ENCODE peak calls at places on chromosomes 12 and 14, in seven cellular contexts. Z, G, J, S, X, U and V are unnamed samples. For H3K4me1, the result is how much of the 10 kb centered on the place peaks cover.

GRCh38 chr12:56694161-56694560 is 6.1 kb upstream of the PTGES3 start:
- DNase-seq in S (no peak), U (no peak), G (no peak), X (no peak), Z (no peak), J (no peak), V (no peak)

GRCh38 chr14:44981198-44981597 is 19.2 kb downstream of the TOGARAM1 start:
- DNase-seq in J (no peak), S (no peak), G (no peak), X (no peak), Z (no peak), U (no peak), V (no peak)

GRCh38 chr12:52190860-52191729 is 719 bp downstream of the KRT80 start:
- DNase-seq in X (no peak), S (no peak), U (no peak), Z (peak), J (no peak), G (no peak), V (no peak)

GRCh38 chr14:39766397-39767000 is 334.3 kb upstream of the FBXO33 start:
- DNase-seq in S (no peak), J (no peak), X (no peak), G (no peak), U (no peak), Z (no peak), V (no peak)

GRCh38 chr12:12899530-12900380 is 8.4 kb downstream of the GPRC5A start:
- DNase-seq in G (peak), U (peak), X (no peak), S (no peak), J (peak), Z (peak), V (no peak)

GRCh38 chr12:12803186-12803585 is 10.0 kb upstream of the DDX47 start:
- DNase-seq in X (peak), Z (peak), J (peak), S (no peak), U (peak), G (peak), V (peak)

GRCh38 chr14:50381008-50381407 is 15.7 kb downstream of the CDKL1 start:
- DNase-seq in J (no peak), U (no peak), X (no peak), S (no peak), G (no peak), Z (no peak), V (no peak)

GRCh38 chr12:64582111-64582510 is 28.2 kb upstream of the RASSF3 start:
- DNase-seq in S (no peak), U (no peak), Z (no peak), J (no peak), G (no peak), X (no peak), V (no peak)

GRCh38 chr12:122862110-122862634 is 26.9 kb downstream of the HIP1R start:
- DNase-seq in X (no peak), Z (no peak), G (no peak), J (no peak), S (no peak), U (no peak), V (no peak)

GRCh38 chr14:24817638-24818053 is 183.7 kb upstream of the GZMB start:
- DNase-seq in J (peak), Z (no peak), G (no peak), S (peak), X (no peak), U (no peak), V (no peak)

GRCh38 chr12:3205742-3206519 is 128.8 kb downstream of the TSPAN9 start:
- DNase-seq in U (no peak), S (no peak), X (no peak), G (no peak), Z (no peak), J (no peak), V (no peak)

GRCh38 chr14:20610002-20610765 is 19.0 kb upstream of the RNASE12 start:
- DNase-seq in J (peak), X (no peak), Z (peak), S (peak), U (peak), G (peak), V (peak)

GRCh38 chr14:32358781-32359180 is 29.7 kb downstream of the AKAP6 start:
- DNase-seq in J (no peak), X (no peak), S (peak), Z (no peak), U (no peak), G (no peak), V (no peak)

GRCh38 chr12:68042212-68042699 is 53.0 kb downstream of the IFNG-AS1 start:
- DNase-seq in S (no peak), J (no peak), U (peak), G (peak), X (no peak), Z (no peak), V (no peak)

GRCh38 chr12:104593482-104593881 is 136.7 kb downstream of the CHST11 start:
- DNase-seq in S (no peak), G (no peak), J (no peak), X (no peak), Z (no peak), U (no peak), V (no peak)

GRCh38 chr12:89157413-89157812 is 194.9 kb downstream of the DUSP6 start:
- DNase-seq in J (no peak), X (no peak), U (no peak), G (no peak), Z (no peak), S (no peak), V (no peak)

GRCh38 chr12:89161553-89161952 is 190.7 kb downstream of the DUSP6 start:
- DNase-seq in J (no peak), U (no peak), G (no peak), X (no peak), Z (no peak), S (no peak), V (peak)

GRCh38 chr12:89163918-89164317 is 188.4 kb downstream of the DUSP6 start:
- DNase-seq in G (no peak), U (no peak), J (no peak), Z (peak), S (no peak), X (no peak), V (peak)

GRCh38 chr12:89162704-89163261 is 189.5 kb downstream of the DUSP6 start:
- DNase-seq in X (peak), J (peak), G (peak), S (no peak), Z (peak), U (peak), V (peak)

DNA sequence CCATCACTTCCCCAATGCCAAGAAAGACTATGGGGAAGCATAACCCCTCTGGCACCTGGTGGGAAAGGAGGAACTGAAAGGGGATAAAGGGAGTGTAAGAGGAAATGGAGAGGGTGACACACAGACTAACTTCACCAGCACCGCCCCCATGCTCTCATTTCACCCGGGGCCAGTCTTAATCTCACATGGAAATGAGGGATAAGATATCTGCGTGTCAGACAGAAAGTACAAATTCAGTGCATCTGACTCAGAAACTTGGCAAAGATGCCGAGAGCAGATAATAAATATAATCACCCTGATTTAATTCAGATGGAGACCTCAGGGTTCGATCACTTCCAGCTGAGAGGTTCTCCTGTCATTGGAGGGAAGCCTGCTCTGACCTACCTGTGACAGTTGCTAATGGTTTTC is 191.6 kb downstream of the DUSP6 start:
- DNase-seq in J (peak), X (no peak), Z (peak), U (peak), S (no peak), G (peak), V (peak)
- H3K4me1 ChIP-seq in J (under half), X (under half), Z (half or more), U (under half), S (under half), G (half or more), V (under half)

GRCh38 chr12:120724720-120725119 is 906 bp upstream of the ACADS start:
- DNase-seq in X (no peak), S (no peak), G (no peak), J (no peak), U (no peak), Z (no peak), V (no peak)

GRCh38 chr12:120726961-120727360 is 1.3 kb downstream of the ACADS start:
- DNase-seq in Z (no peak), S (no peak), U (no peak), X (no peak), J (no peak), G (no peak), V (no peak)

GRCh38 chr12:120725151-120725658 is 421 bp upstream of the ACADS start:
- DNase-seq in U (no peak), Z (no peak), X (no peak), G (no peak), S (peak), J (no peak), V (no peak)

GRCh38 chr12:120725659-120726509 is at the start of gene ACADS:
- DNase-seq in U (peak), J (peak), G (peak), S (peak), X (peak), Z (peak), V (peak)

GRCh38 chr12:120726510-120726793 is 826 bp downstream of the ACADS start:
- DNase-seq in S (no peak), U (no peak), J (no peak), Z (no peak), X (no peak), G (no peak), V (no peak)
- H3K9ac ChIP-seq in S (no peak), U (no peak), J (no peak), Z (no peak), X (peak), G (no peak), V (no peak)

GRCh38 chr12:4276524-4277204 is 3.1 kb downstream of the CCND2 start:
- DNase-seq in X (peak), Z (peak), S (peak), G (peak), J (peak), U (peak), V (peak)
- H3K4me1 ChIP-seq in X (under half), Z (under half), S (under half), G (under half), J (under half), U (under half), V (under half)

GRCh38 chr12:110217996-110218674 is 62.9 kb upstream of the ATP2A2 start:
- DNase-seq in Z (peak), S (no peak), U (no peak), G (no peak), J (no peak), X (no peak), V (no peak)
- H3K9ac ChIP-seq in Z (no peak), S (no peak), U (no peak), G (no peak), J (no peak), X (no peak), V (no peak)